ENCODE peak calls at places on chromosomes 12 and 14, in four cellular contexts. B is Daoy, S is progenitor cell of endocrine pancreas, P is AG08396. Z is an unnamed sample.

GRCh38 chr14:95515523-95516517 is 630 bp downstream of the SYNE3 start:
- DNase-seq in B (peak), S (peak), P (peak), Z (no peak)

GRCh38 chr12:57834086-57834876 is 12.2 kb downstream of the CTDSP2 start:
- DNase-seq in B (no peak), P (no peak), S (no peak), Z (no peak)

GRCh38 chr12:60255044-60255443 is 659.2 kb downstream of the SLC16A7 start:
- DNase-seq in S (no peak), P (no peak), B (no peak), Z (no peak)

GRCh38 chr14:41607966-41608663 is 1.4 kb downstream of the LRFN5 start:
- DNase-seq in P (peak), S (peak), B (peak), Z (no peak)

GRCh38 chr14:76715102-76715926 is 46.0 kb upstream of the VASH1 start:
- DNase-seq in S (no peak), P (no peak), B (no peak), Z (peak)

GRCh38 chr12:6426882-6427671 is 17.7 kb upstream of the CD27 start:
- DNase-seq in S (no peak), B (no peak), P (no peak), Z (no peak)

GRCh38 chr14:89534896-89535615 is 118.0 kb upstream of the FOXN3 start:
- DNase-seq in B (no peak), S (no peak), P (peak), Z (no peak)

GRCh38 chr12:88458327-88458726 is 121.9 kb downstream of the KITLG start:
- DNase-seq in B (no peak), P (no peak), S (no peak), Z (no peak)

GRCh38 chr12:126389215-126389841 is 1324.1 kb downstream of the AACS start:
- DNase-seq in B (peak), P (no peak), S (no peak), Z (no peak)

GRCh38 chr12:47573146-47573659 is 132.6 kb downstream of the RPAP3 start:
- DNase-seq in P (no peak), B (no peak), S (no peak), Z (no peak)

GRCh38 chr12:27866382-27867101 is 86.5 kb upstream of the MANSC4 start:
- DNase-seq in B (peak), S (no peak), P (no peak), Z (no peak)

GRCh38 chr14:50397461-50398196 is 948 bp upstream of the CDKL1 start:
- DNase-seq in P (peak), S (no peak), B (peak), Z (no peak)

GRCh38 chr12:39368096-39368495 is 74.8 kb downstream of the KIF21A start:
- DNase-seq in B (no peak), P (no peak), S (no peak), Z (no peak)

GRCh38 chr12:6056406-6057211 is 67.9 kb downstream of the VWF start:
- DNase-seq in P (no peak), B (no peak), S (no peak), Z (peak)

GRCh38 chr12:111056618-111057521 is 136.5 kb upstream of the MYL2 start:
- DNase-seq in B (peak), S (no peak), P (no peak), Z (no peak)

GRCh38 chr14:96567289-96567899 is 65.2 kb downstream of the PAPOLA start:
- DNase-seq in P (no peak), B (no peak), S (no peak), Z (no peak)

GRCh38 chr12:75953312-75953906 is 78.2 kb downstream of the PHLDA1 start:
- DNase-seq in S (no peak), B (peak), P (peak), Z (no peak)

GRCh38 chr14:75175677-75176141 is 703 bp downstream of the TMED10 start:
- DNase-seq in B (no peak), S (no peak), P (no peak), Z (no peak)

GRCh38 chr14:95045255-95045701 is 112.1 kb downstream of the DICER1 start:
- DNase-seq in S (no peak), B (no peak), P (no peak), Z (no peak)

GRCh38 chr12:562634-563033 is 100.6 kb downstream of the NINJ2 start:
- DNase-seq in P (no peak), B (no peak), S (no peak), Z (no peak)

GRCh38 chr14:20412422-20412821 is 879 bp downstream of the TEP1 start:
- DNase-seq in P (no peak), B (no peak), S (no peak), Z (no peak)

GRCh38 chr12:93526786-93527428 is 45.6 kb upstream of the SOCS2 start:
- DNase-seq in B (peak), S (no peak), P (peak), Z (no peak)

GRCh38 chr12:5706247-5706646 is 238.8 kb downstream of the ANO2 start:
- DNase-seq in P (no peak), S (no peak), B (no peak), Z (no peak)

GRCh38 chr12:52873832-52874572 is 25.2 kb upstream of the KRT78 start:
- DNase-seq in B (peak), S (peak), P (peak), Z (peak)

GRCh38 chr14:50479041-50479440 is 53.3 kb downstream of the MAP4K5 start:
- DNase-seq in B (no peak), S (no peak), P (no peak), Z (no peak)

GRCh38 chr12:11881835-11882234 is 188.9 kb upstream of the BCL2L14 start:
- DNase-seq in P (no peak), S (no peak), B (no peak), Z (no peak)

GRCh38 chr12:74890237-74890599 is 319.4 kb downstream of the KCNC2 start:
- DNase-seq in B (peak), S (no peak), P (peak), Z (no peak)

GRCh38 chr14:103118019-103118662 is 5.1 kb upstream of the TNFAIP2 start:
- DNase-seq in S (no peak), P (no peak), B (no peak), Z (no peak)

GRCh38 chr12:131441638-131442336 is 269.1 kb upstream of the SFSWAP start:
- DNase-seq in S (no peak), P (no peak), B (no peak), Z (no peak)

GRCh38 chr14:48788771-48789170 is 797.4 kb downstream of the RPS29 start:
- DNase-seq in B (no peak), P (peak), S (no peak), Z (no peak)

GRCh38 chr12:50753232-50753769 is 10.6 kb upstream of the ATF1 start:
- DNase-seq in S (no peak), P (no peak), B (no peak), Z (no peak)

GRCh38 chr14:79278286-79278797 is 933.0 kb downstream of the DIO2 start:
- DNase-seq in B (no peak), S (no peak), P (no peak), Z (no peak)

GRCh38 chr12:51323966-51324895 is at the start of gene BIN2:
- DNase-seq in P (no peak), S (no peak), B (no peak), Z (no peak)